ENCODE peak calls at places on chromosomes 11 and 22, in six cellular contexts. H is left ventricle myocardium inferior, G is lower lobe of right lung, R is upper lobe of right lung, T is psoas muscle, U is K562. K is an unnamed sample.

GRCh38 chr11:11975201-11976092 is 33.0 kb downstream of the DKK3 start:
- DNase-seq in H (no peak), G (no peak), R (peak), T (no peak), U (no peak), K (no peak)

GRCh38 chr11:104968856-104969776 is 742 bp upstream of the CASP4 start:
- DNase-seq in H (peak), G (peak), R (peak), T (peak), U (no peak), K (no peak)

GRCh38 chr11:8807544-8808225 is 103.3 kb upstream of the AKIP1 start:
- DNase-seq in H (peak), G (no peak), R (no peak), T (peak), U (no peak), K (no peak)

GRCh38 chr22:43993072-43993760 is 30.9 kb upstream of the PARVB start:
- DNase-seq in H (peak), G (peak), R (peak), T (peak), U (peak), K (no peak)

GRCh38 chr22:50569041-50569459 is 6.3 kb upstream of the SYCE3 start:
- DNase-seq in H (no peak), G (peak), R (no peak), T (no peak), U (no peak), K (no peak)

GRCh38 chr11:75541301-75541929 is 15.7 kb upstream of the GDPD5 start:
- DNase-seq in H (no peak), G (no peak), R (no peak), T (no peak), U (no peak), K (no peak)

GRCh38 chr11:79400717-79401330 is 40.0 kb downstream of the TENM4 start:
- DNase-seq in H (peak), G (peak), R (peak), T (peak), U (peak), K (no peak)

GRCh38 chr11:103920449-103920848 is 116.0 kb upstream of the DDI1 start:
- DNase-seq in H (no peak), G (no peak), R (no peak), T (no peak), U (no peak), K (no peak)

GRCh38 chr22:23750744-23751440 is at the start of gene ZNF70:
- DNase-seq in H (peak), G (peak), R (peak), T (peak), U (peak), K (peak)

GRCh38 chr11:46121328-46121723 is at the start of gene PHF21A:
- DNase-seq in H (peak), G (peak), R (peak), T (peak), U (peak), K (peak)

GRCh38 chr11:5171856-5172255 is 17.3 kb upstream of the OR52A1 start:
- DNase-seq in H (no peak), G (no peak), R (no peak), T (no peak), U (peak), K (no peak)

GRCh38 chr11:116471608-116472007 is 301.2 kb downstream of the BUD13 start:
- DNase-seq in H (no peak), G (no peak), R (no peak), T (no peak), U (no peak), K (no peak)

GRCh38 chr11:127640822-127641485 is 640.4 kb upstream of the KIRREL3 start:
- DNase-seq in H (no peak), G (no peak), R (no peak), T (no peak), U (no peak), K (no peak)

GRCh38 chr22:41092847-41093371 is 517 bp downstream of the EP300 start:
- DNase-seq in H (no peak), G (peak), R (peak), T (peak), U (no peak), K (no peak)

GRCh38 chr11:44835326-44835725 is 108.6 kb downstream of the TSPAN18 start:
- DNase-seq in H (no peak), G (no peak), R (no peak), T (no peak), U (no peak), K (no peak)

GRCh38 chr22:37197451-37198289 is 9.6 kb upstream of the C1QTNF6 start:
- DNase-seq in H (no peak), G (peak), R (peak), T (peak), U (no peak), K (peak)

GRCh38 chr11:103927535-103927934 is 108.9 kb upstream of the DDI1 start:
- DNase-seq in H (no peak), G (no peak), R (no peak), T (no peak), U (no peak), K (no peak)

GRCh38 chr22:37212174-37212906 is at the start of gene SSTR3:
- DNase-seq in H (no peak), G (peak), R (peak), T (no peak), U (peak), K (peak)

GRCh38 chr11:34198523-34198922 is 93.1 kb downstream of the NAT10 start:
- DNase-seq in H (no peak), G (no peak), R (no peak), T (no peak), U (no peak), K (no peak)

GRCh38 chr11:46450846-46451470 is 59.4 kb upstream of the CHRM4 start:
- DNase-seq in H (no peak), G (no peak), R (no peak), T (no peak), U (no peak), K (no peak)

GRCh38 chr11:83721286-83721685 is 435.1 kb upstream of the CCDC90B start:
- DNase-seq in H (no peak), G (no peak), R (no peak), T (no peak), U (no peak), K (no peak)

GRCh38 chr11:12532580-12532979 is 141.6 kb upstream of the TEAD1 start:
- DNase-seq in H (no peak), G (no peak), R (no peak), T (no peak), U (no peak), K (no peak)

GRCh38 chr11:100682247-100682969 is 4.7 kb upstream of the ARHGAP42 start:
- DNase-seq in H (no peak), G (no peak), R (no peak), T (no peak), U (no peak), K (no peak)

GRCh38 chr11:2131371-2132228 is 7.6 kb downstream of the IGF2 start:
- DNase-seq in H (no peak), G (no peak), R (no peak), T (no peak), U (no peak), K (no peak)

GRCh38 chr11:44681698-44682097 is 45.1 kb upstream of the TSPAN18 start:
- DNase-seq in H (no peak), G (no peak), R (no peak), T (no peak), U (no peak), K (no peak)

GRCh38 chr11:12048936-12049790 is 40.7 kb upstream of the DKK3 start:
- DNase-seq in H (no peak), G (no peak), R (no peak), T (no peak), U (no peak), K (no peak)

GRCh38 chr11:8233691-8234424 is 29.8 kb downstream of the LMO1 start:
- DNase-seq in H (no peak), G (peak), R (no peak), T (no peak), U (no peak), K (no peak)

GRCh38 chr11:108727665-108728064 is 62.8 kb downstream of the DDX10 start:
- DNase-seq in H (no peak), G (no peak), R (no peak), T (no peak), U (no peak), K (no peak)

GRCh38 chr22:42685941-42686666 is 34.6 kb downstream of the A4GALT start:
- DNase-seq in H (peak), G (no peak), R (no peak), T (peak), U (no peak), K (no peak)

GRCh38 chr11:100927579-100927978 is 202.0 kb downstream of the PGR start:
- DNase-seq in H (no peak), G (no peak), R (no peak), T (no peak), U (no peak), K (no peak)

GRCh38 chr11:73969991-73970800 is 12.4 kb downstream of the UCP2 start:
- DNase-seq in H (no peak), G (peak), R (no peak), T (no peak), U (peak), K (no peak)

GRCh38 chr11:69863544-69864200 is 44.5 kb upstream of the FGF3 start:
- DNase-seq in H (no peak), G (peak), R (no peak), T (no peak), U (no peak), K (no peak)
- H3K27ac ChIP-seq in H (no peak), G (no peak), R (no peak), T (no peak), U (no peak), K (no peak)

GRCh38 chr22:21450858-21451331 is 16.3 kb upstream of the TMEM191C start:
- DNase-seq in H (no peak), G (peak), R (peak), T (no peak), U (no peak), K (peak)
- H3K27ac ChIP-seq in H (no peak), G (no peak), R (no peak), T (no peak), U (no peak), K (no peak)

GRCh38 chr11:130774703-130775102 is 141.6 kb downstream of the SNX19 start:
- DNase-seq in H (peak), G (no peak), R (no peak), T (no peak), U (no peak), K (no peak)
- H3K27ac ChIP-seq in H (peak), G (no peak), R (no peak), T (no peak), U (no peak), K (peak)

GRCh38 chr11:71996517-71996916 is 2.2 kb upstream of the IL18BP start:
- DNase-seq in H (no peak), G (no peak), R (no peak), T (no peak), U (no peak), K (no peak)
- H3K27ac ChIP-seq in H (no peak), G (no peak), R (no peak), T (peak), U (peak), K (no peak)

DNA sequence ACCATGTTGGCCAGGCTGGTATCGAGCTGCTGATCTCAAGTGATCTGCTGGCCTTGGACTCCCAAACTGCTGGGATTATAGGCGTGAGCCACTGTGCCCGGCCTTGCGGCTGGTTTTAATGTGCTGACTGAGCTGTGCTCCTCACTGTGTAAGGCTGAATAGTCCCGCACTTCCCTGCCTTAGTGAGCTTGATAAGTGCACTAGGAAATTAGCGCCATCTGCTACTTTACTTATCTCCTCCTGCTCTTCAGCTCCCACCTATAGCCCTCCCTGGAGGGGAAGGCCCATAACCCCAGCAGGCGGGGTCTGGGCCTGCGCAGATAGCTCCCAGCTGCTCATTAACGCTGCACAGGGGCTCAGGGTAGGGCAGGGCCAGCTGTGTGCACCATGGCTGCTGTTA is 49.4 kb downstream of the CLMP start:
- DNase-seq in H (no peak), G (no peak), R (no peak), T (no peak), U (no peak), K (no peak)
- H3K27ac ChIP-seq in H (no peak), G (no peak), R (no peak), T (no peak), U (no peak), K (peak)

GRCh38 chr22:45686004-45686403 is 14.4 kb downstream of the ATXN10 start:
- DNase-seq in H (no peak), G (no peak), R (no peak), T (no peak), U (no peak), K (no peak)
- H3K27ac ChIP-seq in H (peak), G (no peak), R (no peak), T (peak), U (no peak), K (peak)

GRCh38 chr11:96130061-96130460 is 206.2 kb upstream of the MTMR2 start:
- DNase-seq in H (no peak), G (no peak), R (no peak), T (no peak), U (no peak), K (no peak)

GRCh38 chr11:96124155-96124554 is 200.2 kb upstream of the MTMR2 start:
- DNase-seq in H (no peak), G (no peak), R (no peak), T (no peak), U (no peak), K (no peak)

GRCh38 chr11:96126917-96127595 is 203.1 kb upstream of the MTMR2 start:
- DNase-seq in H (no peak), G (no peak), R (no peak), T (no peak), U (no peak), K (no peak)

GRCh38 chr11:96125400-96125799 is 201.5 kb upstream of the MTMR2 start:
- DNase-seq in H (no peak), G (no peak), R (no peak), T (no peak), U (no peak), K (no peak)

GRCh38 chr11:96127596-96127959 is 203.7 kb upstream of the MTMR2 start:
- DNase-seq in H (no peak), G (no peak), R (no peak), T (no peak), U (no peak), K (no peak)
- H3K27ac ChIP-seq in H (peak), G (no peak), R (no peak), T (no peak), U (no peak), K (no peak)

GRCh38 chr11:10350341-10350740 is 45.5 kb downstream of the ADM start:
- DNase-seq in H (no peak), G (no peak), R (no peak), T (no peak), U (no peak), K (peak)

GRCh38 chr11:10351435-10351767 is 46.5 kb downstream of the ADM start:
- DNase-seq in H (peak), G (no peak), R (no peak), T (peak), U (peak), K (no peak)

GRCh38 chr11:10348650-10349280 is 43.9 kb downstream of the ADM start:
- DNase-seq in H (no peak), G (no peak), R (no peak), T (no peak), U (no peak), K (no peak)

GRCh38 chr11:10349281-10349665 is 44.4 kb downstream of the ADM start:
- DNase-seq in H (no peak), G (no peak), R (no peak), T (no peak), U (no peak), K (no peak)

GRCh38 chr11:10349806-10350205 is 44.9 kb downstream of the ADM start:
- DNase-seq in H (no peak), G (no peak), R (no peak), T (no peak), U (no peak), K (no peak)
- H3K27ac ChIP-seq in H (peak), G (no peak), R (no peak), T (no peak), U (no peak), K (no peak)

GRCh38 chr11:67315325-67315909 is 12.1 kb downstream of the SSH3 start:
- DNase-seq in H (no peak), G (no peak), R (no peak), T (no peak), U (no peak), K (no peak)

GRCh38 chr11:67312187-67313021 is 9.1 kb downstream of the SSH3 start:
- DNase-seq in H (no peak), G (peak), R (peak), T (no peak), U (peak), K (peak)

GRCh38 chr11:67311556-67312082 is 8.3 kb downstream of the SSH3 start:
- DNase-seq in H (no peak), G (no peak), R (peak), T (no peak), U (peak), K (no peak)

GRCh38 chr11:67314218-67314617 is 10.9 kb downstream of the SSH3 start:
- DNase-seq in H (no peak), G (no peak), R (no peak), T (no peak), U (peak), K (no peak)

DNA sequence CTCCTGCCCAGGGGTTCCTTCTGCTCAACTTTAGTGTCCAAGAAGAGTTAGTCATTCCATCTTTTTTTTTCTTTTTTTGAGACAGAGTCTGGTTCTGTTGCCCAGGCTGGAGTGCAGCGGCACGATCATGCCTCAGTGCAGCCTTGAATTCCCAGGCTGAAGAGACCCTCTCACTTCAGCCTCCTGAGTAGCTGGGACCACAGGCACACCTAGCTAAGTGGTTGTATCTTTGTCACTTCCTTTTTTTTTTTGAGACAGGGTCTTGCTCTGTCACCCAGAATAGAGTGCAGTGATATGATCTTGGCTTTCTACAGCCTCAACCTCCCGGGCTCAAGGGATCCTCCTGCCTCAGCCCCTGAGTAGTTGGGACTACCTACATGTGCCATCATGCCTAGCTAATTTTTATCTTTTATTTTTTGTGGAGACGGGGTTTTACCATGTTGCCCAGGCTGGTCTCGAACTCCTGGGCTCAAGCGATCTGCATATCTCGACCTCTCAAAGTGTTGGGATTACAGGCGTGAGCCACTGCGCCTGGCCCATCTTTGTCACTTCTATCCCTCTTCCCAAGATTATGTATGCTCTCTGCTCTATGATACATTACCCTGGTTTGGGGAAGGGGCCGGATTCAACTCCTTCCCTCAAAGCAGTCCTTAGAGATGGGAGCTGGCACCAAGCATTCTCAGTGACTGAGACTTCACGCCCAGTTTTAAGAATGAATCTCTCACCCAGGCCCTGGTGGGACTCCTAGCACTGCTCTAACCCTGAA is 10.0 kb downstream of the SSH3 start:
- DNase-seq in H (no peak), G (no peak), R (no peak), T (no peak), U (no peak), K (no peak)
- H3K27ac ChIP-seq in H (no peak), G (peak), R (no peak), T (no peak), U (peak), K (peak)

GRCh38 chr22:29014773-29015172 is 46.9 kb downstream of the C22orf31 start:
- DNase-seq in H (no peak), G (no peak), R (no peak), T (no peak), U (no peak), K (no peak)

GRCh38 chr22:29011868-29012428 is 49.7 kb downstream of the C22orf31 start:
- DNase-seq in H (no peak), G (no peak), R (no peak), T (no peak), U (no peak), K (no peak)

GRCh38 chr22:29014301-29014700 is 47.3 kb downstream of the C22orf31 start:
- DNase-seq in H (no peak), G (no peak), R (no peak), T (no peak), U (no peak), K (no peak)

GRCh38 chr22:29011200-29011867 is 50.3 kb downstream of the C22orf31 start:
- DNase-seq in H (peak), G (peak), R (peak), T (no peak), U (no peak), K (no peak)

DNA sequence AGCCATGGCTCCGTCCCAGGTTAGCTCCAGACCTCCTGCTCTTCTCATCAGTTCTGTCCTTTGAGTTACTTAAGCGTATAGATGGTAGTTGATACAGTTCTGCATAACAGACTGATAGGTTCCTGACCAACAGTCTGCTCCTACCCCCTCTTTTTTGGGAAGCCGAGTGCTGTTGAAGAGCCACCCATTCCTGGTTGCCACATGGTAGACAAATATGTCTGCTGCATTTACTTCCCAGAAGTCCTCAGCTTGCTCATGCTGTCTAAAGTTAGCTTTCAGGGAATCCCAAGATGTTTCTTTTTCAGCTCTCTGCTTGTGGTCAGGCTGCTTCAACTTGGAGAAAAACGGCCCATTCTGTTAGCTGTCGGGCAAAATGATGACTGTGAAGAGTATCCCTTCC is 48.7 kb downstream of the C22orf31 start:
- DNase-seq in H (no peak), G (no peak), R (no peak), T (no peak), U (no peak), K (no peak)
- H3K27ac ChIP-seq in H (no peak), G (no peak), R (no peak), T (no peak), U (no peak), K (no peak)

K was measured in RWPE2.